ENCODE peak calls at places on chromosome 6, in four cellular contexts. K is HCT116, C is Panc1, M is K562. J is an unnamed sample.

GRCh38 chr6:97085772-97086171 is 161.2 kb downstream of the KLHL32 start:
- DNase-seq in M (no peak), C (no peak), K (no peak), J (no peak)

GRCh38 chr6:155122199-155122950 is 127.3 kb downstream of the TIAM2 start:
- DNase-seq in K (no peak), C (no peak), M (no peak), J (no peak)

GRCh38 chr6:116096979-116097816 is 3.5 kb upstream of the NT5DC1 start:
- DNase-seq in C (no peak), M (no peak), K (no peak), J (no peak)

GRCh38 chr6:93679836-93680235 is 260.5 kb upstream of the EPHA7 start:
- DNase-seq in K (no peak), C (no peak), M (no peak), J (no peak)

GRCh38 chr6:56594699-56595098 is 48.0 kb downstream of the DST start:
- DNase-seq in C (no peak), K (no peak), M (no peak), J (no peak)

GRCh38 chr6:75044846-75045245 is 161.0 kb downstream of the COL12A1 start:
- DNase-seq in C (no peak), K (no peak), M (no peak), J (no peak)

GRCh38 chr6:99282479-99283062 is 66.9 kb downstream of the FAXC start:
- DNase-seq in C (no peak), M (peak), K (peak), J (no peak)

GRCh38 chr6:156953125-156953477 is 175.9 kb downstream of the ARID1B start:
- DNase-seq in M (no peak), K (no peak), C (no peak), J (no peak)

GRCh38 chr6:1593958-1594314 is 15.8 kb upstream of the FOXC1 start:
- DNase-seq in C (no peak), K (no peak), M (no peak), J (no peak)

GRCh38 chr6:43798688-43799444 is 28.9 kb downstream of the VEGFA start:
- DNase-seq in K (peak), C (peak), M (peak), J (peak)

GRCh38 chr6:11971154-11971553 is 41.0 kb upstream of the HIVEP1 start:
- DNase-seq in K (no peak), M (no peak), C (no peak), J (no peak)

GRCh38 chr6:36075656-36076055 is 48.0 kb downstream of the MAPK14 start:
- DNase-seq in M (peak), C (no peak), K (peak), J (peak)

GRCh38 chr6:2173203-2173961 is 72.0 kb downstream of the GMDS start:
- DNase-seq in C (no peak), M (no peak), K (no peak), J (no peak)

GRCh38 chr6:19551611-19552010 is 285.6 kb upstream of the ID4 start:
- DNase-seq in M (no peak), C (no peak), K (no peak), J (no peak)

GRCh38 chr6:21098744-21099143 is 494.8 kb upstream of the SOX4 start:
- DNase-seq in K (no peak), M (no peak), C (no peak), J (no peak)

GRCh38 chr6:133623621-133624020 is 265.3 kb upstream of the TCF21 start:
- DNase-seq in M (no peak), C (no peak), K (no peak), J (no peak)

GRCh38 chr6:109690373-109690739 is 646 bp downstream of the AK9 start:
- DNase-seq in M (peak), C (no peak), K (no peak), J (peak)

GRCh38 chr6:11097476-11097875 is 3.8 kb downstream of the SMIM13 start:
- DNase-seq in K (no peak), C (no peak), M (peak), J (no peak)

GRCh38 chr6:155158044-155158843 is 105.6 kb upstream of the CLDN20 start:
- DNase-seq in C (no peak), M (no peak), K (no peak), J (no peak)

GRCh38 chr6:3625161-3625979 is 126.1 kb downstream of the PXDC1 start:
- DNase-seq in C (no peak), M (no peak), K (no peak), J (no peak)

GRCh38 chr6:41581381-41581991 is 35.3 kb downstream of the FOXP4 start:
- DNase-seq in C (no peak), M (no peak), K (peak), J (no peak)

GRCh38 chr6:167005350-167006159 is 6.4 kb downstream of the CEP43 start:
- DNase-seq in M (peak), K (no peak), C (no peak), J (no peak)

DNA sequence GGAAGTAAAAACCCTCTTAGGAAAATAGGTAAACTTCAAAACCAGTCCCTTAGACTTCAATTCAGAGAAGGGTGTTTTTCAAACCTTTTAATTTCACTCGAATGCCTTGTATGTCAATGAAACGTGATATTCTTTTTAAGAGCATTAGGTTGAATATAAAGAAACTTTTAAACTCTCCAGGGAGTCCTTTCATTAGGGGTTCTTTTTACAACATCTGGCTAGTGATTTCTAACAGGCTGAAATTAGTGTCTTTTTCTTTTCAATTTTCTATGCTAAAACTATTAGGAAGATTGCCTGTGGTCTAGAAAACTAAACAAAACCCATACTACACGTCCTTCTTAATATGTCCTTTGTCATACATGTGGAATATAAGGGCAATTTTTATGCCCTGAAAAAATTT is 569.7 kb upstream of the CITED2 start:
- DNase-seq in C (no peak), K (no peak), M (no peak), J (no peak)
- TF ChIP-seq TCF7L2 in C (no peak), K (no peak), M (no peak), J (no peak)

GRCh38 chr6:80363501-80363900 is 257.0 kb downstream of the BCKDHB start:
- DNase-seq in K (no peak), C (no peak), M (no peak), J (no peak)

GRCh38 chr6:80364206-80364605 is 257.7 kb downstream of the BCKDHB start:
- DNase-seq in C (no peak), M (no peak), K (no peak), J (no peak)

GRCh38 chr6:80366721-80367120 is 260.2 kb downstream of the BCKDHB start:
- DNase-seq in C (no peak), K (no peak), M (no peak), J (no peak)
- TF ChIP-seq TCF7L2 in C (no peak), K (no peak), M (no peak), J (no peak)

GRCh38 chr6:45543298-45544235 is 165.8 kb upstream of the SUPT3H start:
- DNase-seq in M (no peak), K (no peak), C (peak), J (no peak)
- TF ChIP-seq TCF7L2 in M (no peak), K (no peak), C (no peak), J (no peak)

GRCh38 chr6:100549406-100550167 is 84.9 kb upstream of the SIM1 start:
- DNase-seq in K (no peak), C (no peak), M (no peak), J (no peak)
- TF ChIP-seq TCF7L2 in K (no peak), C (no peak), M (no peak), J (no peak)

GRCh38 chr6:53565886-53566285 is 21.0 kb upstream of the GCLC start:
- DNase-seq in K (no peak), C (no peak), M (no peak), J (no peak)
- TF ChIP-seq TCF7L2 in K (no peak), C (no peak), M (no peak), J (no peak)

DNA sequence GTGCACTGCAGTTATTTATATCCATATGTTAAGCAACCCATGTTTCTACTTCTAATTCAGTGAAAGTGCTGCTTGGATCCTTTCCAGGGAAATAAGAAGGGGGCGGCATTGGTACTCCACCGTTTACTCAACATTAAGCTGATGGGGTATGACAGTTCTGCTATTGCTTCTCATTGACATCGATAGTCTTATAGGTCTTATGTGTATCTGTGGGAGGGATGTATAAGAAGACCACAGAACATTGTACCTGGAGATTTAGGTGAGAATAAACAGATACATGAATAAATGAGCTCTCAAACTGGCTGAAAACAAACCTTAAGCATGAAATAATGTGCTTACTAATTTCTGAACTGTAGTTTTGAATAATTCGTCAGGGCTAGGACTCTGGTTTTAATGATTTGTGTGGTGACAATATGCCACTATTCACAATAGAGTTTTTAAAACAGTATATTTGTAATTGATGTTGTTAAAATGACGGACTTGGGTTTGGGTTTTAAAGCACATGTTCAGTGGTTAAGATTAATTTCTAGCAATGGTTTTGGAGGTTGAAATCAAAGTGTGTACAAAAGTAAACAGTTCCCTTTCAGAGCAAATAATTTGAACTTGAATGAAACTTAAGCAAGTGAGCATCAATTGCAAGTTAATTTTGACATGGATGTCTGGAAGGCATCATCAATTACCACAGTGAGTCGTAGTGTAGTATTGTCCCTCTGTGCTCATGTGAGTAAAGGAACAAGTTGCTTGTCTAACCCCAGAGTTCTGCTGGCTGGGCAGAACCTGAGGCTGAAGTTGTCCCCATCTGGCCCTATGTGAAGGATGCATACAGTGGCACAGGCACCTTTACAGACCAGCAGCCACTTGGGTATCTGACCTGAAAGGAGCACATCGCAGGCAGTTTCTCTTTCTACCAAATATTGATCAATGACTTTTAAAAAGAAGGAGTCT is 84.7 kb upstream of the SUPT3H start:
- DNase-seq in C (no peak), K (no peak), M (no peak), J (no peak)
- TF ChIP-seq TCF7L2 in C (no peak), K (no peak), M (no peak), J (no peak)

GRCh38 chr6:65650086-65650485 is 56.9 kb downstream of the EYS start:
- DNase-seq in K (no peak), C (no peak), M (no peak), J (no peak)
- TF ChIP-seq TCF7L2 in K (no peak), C (no peak), M (no peak), J (no peak)

GRCh38 chr6:113291751-113292445 is 565.2 kb upstream of the MARCKS start:
- DNase-seq in M (no peak), K (no peak), C (no peak), J (no peak)
- TF ChIP-seq TCF7L2 in M (no peak), K (no peak), C (no peak), J (no peak)

J was measured in HepG2.